ENCODE peak calls at places on chromosomes 5 and 9, in six cellular contexts. One of them, this sample, is unnamed.

GRCh38 chr5:128644863-128645262 is 106.8 kb upstream of the FBN2 start:
- DNase-seq in spleen: no peak
- DNase-seq in sigmoid colon: no peak
- DNase-seq in endothelial cell of umbilical vein: peak; percentile 86
- DNase-seq in breast epithelium: no peak
- DNase-seq in GM23338: no peak
- DNase-seq in this sample: no peak

GRCh38 chr5:1103505-1104326 is 8.1 kb downstream of the SLC12A7 start:
- DNase-seq in spleen: peak; percentile 86
- DNase-seq in sigmoid colon: peak; percentile 89
- DNase-seq in endothelial cell of umbilical vein: peak; percentile 38
- DNase-seq in breast epithelium: peak; percentile 35
- DNase-seq in GM23338: no peak
- DNase-seq in this sample: no peak

GRCh38 chr9:130382086-130382485 is 62.7 kb upstream of the ASS1 start:
- DNase-seq in spleen: no peak
- DNase-seq in sigmoid colon: no peak
- DNase-seq in endothelial cell of umbilical vein: no peak
- DNase-seq in breast epithelium: no peak
- DNase-seq in GM23338: peak; percentile 46
- DNase-seq in this sample: no peak

GRCh38 chr5:132471944-132472343 is 18.6 kb downstream of the IRF1 start:
- DNase-seq in spleen: peak; percentile 71
- DNase-seq in sigmoid colon: peak; percentile 57
- DNase-seq in endothelial cell of umbilical vein: no peak
- DNase-seq in breast epithelium: no peak
- DNase-seq in GM23338: no peak
- DNase-seq in this sample: no peak

GRCh38 chr9:114505187-114506081 is at the start of gene WHRN:
- DNase-seq in spleen: peak; percentile 97
- DNase-seq in sigmoid colon: peak; percentile 98
- DNase-seq in endothelial cell of umbilical vein: peak; percentile 83
- DNase-seq in breast epithelium: peak; percentile 92
- DNase-seq in GM23338: peak; percentile 98
- DNase-seq in this sample: peak; percentile 98

GRCh38 chr5:107744418-107745330 is 73.9 kb upstream of the EFNA5 start:
- DNase-seq in spleen: no peak
- DNase-seq in sigmoid colon: no peak
- DNase-seq in endothelial cell of umbilical vein: no peak
- DNase-seq in breast epithelium: no peak
- DNase-seq in GM23338: peak; percentile 10
- DNase-seq in this sample: no peak

GRCh38 chr9:95284667-95285066 is 32.8 kb downstream of the FANCC start:
- DNase-seq in spleen: no peak
- DNase-seq in sigmoid colon: no peak
- DNase-seq in endothelial cell of umbilical vein: no peak
- DNase-seq in breast epithelium: no peak
- DNase-seq in GM23338: no peak
- DNase-seq in this sample: no peak

GRCh38 chr9:82513976-82514735 is 525.6 kb downstream of the SPATA31D1 start:
- DNase-seq in spleen: no peak
- DNase-seq in sigmoid colon: no peak
- DNase-seq in endothelial cell of umbilical vein: no peak
- DNase-seq in breast epithelium: no peak
- DNase-seq in GM23338: no peak
- DNase-seq in this sample: no peak

GRCh38 chr5:4924581-4924980 is 215.5 kb upstream of the ADAMTS16 start:
- DNase-seq in spleen: no peak
- DNase-seq in sigmoid colon: no peak
- DNase-seq in endothelial cell of umbilical vein: no peak
- DNase-seq in breast epithelium: no peak
- DNase-seq in GM23338: no peak
- DNase-seq in this sample: peak; percentile 37

GRCh38 chr9:7212101-7212500 is 454.3 kb downstream of the KDM4C start:
- DNase-seq in spleen: no peak
- DNase-seq in sigmoid colon: no peak
- DNase-seq in endothelial cell of umbilical vein: no peak
- DNase-seq in breast epithelium: no peak
- DNase-seq in GM23338: no peak
- DNase-seq in this sample: no peak

GRCh38 chr5:69265931-69266330 is 31.2 kb downstream of the CDK7 start:
- DNase-seq in spleen: peak; percentile 73
- DNase-seq in sigmoid colon: no peak
- DNase-seq in endothelial cell of umbilical vein: no peak
- DNase-seq in breast epithelium: no peak
- DNase-seq in GM23338: peak; percentile 94
- DNase-seq in this sample: no peak

GRCh38 chr5:62720036-62720441 is 141.4 kb downstream of the LRRC70 start:
- DNase-seq in spleen: no peak
- DNase-seq in sigmoid colon: no peak
- DNase-seq in endothelial cell of umbilical vein: peak; percentile 25
- DNase-seq in breast epithelium: no peak
- DNase-seq in GM23338: peak; percentile 77
- DNase-seq in this sample: no peak

GRCh38 chr5:136521696-136522095 is 156.4 kb upstream of the TRPC7 start:
- DNase-seq in spleen: no peak
- DNase-seq in sigmoid colon: no peak
- DNase-seq in endothelial cell of umbilical vein: no peak
- DNase-seq in breast epithelium: no peak
- DNase-seq in GM23338: no peak
- DNase-seq in this sample: no peak
- TF ChIP-seq POLR2AphosphoS5 in spleen: no peak
- TF ChIP-seq POLR2AphosphoS5 in sigmoid colon: no peak
- TF ChIP-seq POLR2AphosphoS5 in endothelial cell of umbilical vein: no peak
- TF ChIP-seq POLR2AphosphoS5 in breast epithelium: no peak
- TF ChIP-seq POLR2AphosphoS5 in GM23338: no peak
- TF ChIP-seq POLR2AphosphoS5 in this sample: no peak

DNA sequence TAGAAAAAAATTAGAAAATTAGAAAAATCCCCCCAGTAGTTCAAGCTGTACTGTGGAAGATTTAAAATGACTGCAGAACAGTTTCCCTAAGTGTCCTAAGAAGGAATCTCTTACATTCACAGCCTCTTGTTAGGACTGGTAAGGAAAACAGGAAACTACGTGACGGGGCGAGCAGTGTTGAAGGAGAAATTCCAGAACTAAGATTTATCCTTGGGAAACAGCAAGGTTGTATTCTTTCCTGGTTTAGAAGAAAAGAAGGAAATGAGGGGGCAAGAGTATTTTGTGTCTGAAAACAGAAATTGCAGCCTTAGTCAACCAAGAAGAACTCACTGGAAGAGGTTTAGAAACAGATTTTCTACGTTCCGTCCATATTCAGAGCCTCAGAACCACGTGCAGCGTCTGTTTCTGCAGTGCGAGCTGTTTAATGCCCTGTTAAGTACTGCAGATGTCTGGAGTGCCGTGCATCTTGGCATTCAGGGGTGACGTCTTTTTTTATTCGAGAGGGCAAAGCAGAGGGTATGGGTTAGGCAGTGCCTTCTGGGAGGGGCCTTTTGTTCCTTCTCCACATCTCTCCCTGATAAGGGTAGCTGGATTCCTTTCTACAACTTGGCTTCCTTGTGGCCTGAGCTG is 75.2 kb downstream of the GOLPH3 start:
- DNase-seq in spleen: no peak
- DNase-seq in sigmoid colon: no peak
- DNase-seq in endothelial cell of umbilical vein: peak; percentile 97
- DNase-seq in breast epithelium: no peak
- DNase-seq in GM23338: no peak
- DNase-seq in this sample: peak; percentile 17
- TF ChIP-seq POLR2AphosphoS5 in spleen: no peak
- TF ChIP-seq POLR2AphosphoS5 in sigmoid colon: no peak
- TF ChIP-seq POLR2AphosphoS5 in endothelial cell of umbilical vein: peak; percentile 66
- TF ChIP-seq POLR2AphosphoS5 in breast epithelium: no peak
- TF ChIP-seq POLR2AphosphoS5 in GM23338: no peak
- TF ChIP-seq POLR2AphosphoS5 in this sample: no peak

GRCh38 chr9:78707080-78707479 is 410.2 kb downstream of the PSAT1 start:
- DNase-seq in spleen: no peak
- DNase-seq in sigmoid colon: no peak
- DNase-seq in endothelial cell of umbilical vein: no peak
- DNase-seq in breast epithelium: no peak
- DNase-seq in GM23338: no peak
- DNase-seq in this sample: no peak

GRCh38 chr9:78707481-78707977 is 410.6 kb downstream of the PSAT1 start:
- DNase-seq in spleen: no peak
- DNase-seq in sigmoid colon: no peak
- DNase-seq in endothelial cell of umbilical vein: no peak
- DNase-seq in breast epithelium: no peak
- DNase-seq in GM23338: no peak
- DNase-seq in this sample: no peak
- TF ChIP-seq POLR2AphosphoS5 in spleen: no peak
- TF ChIP-seq POLR2AphosphoS5 in sigmoid colon: no peak
- TF ChIP-seq POLR2AphosphoS5 in endothelial cell of umbilical vein: no peak
- TF ChIP-seq POLR2AphosphoS5 in breast epithelium: no peak
- TF ChIP-seq POLR2AphosphoS5 in GM23338: no peak
- TF ChIP-seq POLR2AphosphoS5 in this sample: no peak

GRCh38 chr5:119452373-119453044 is at the start of gene HSD17B4:
- DNase-seq in spleen: peak; percentile 97
- DNase-seq in sigmoid colon: peak; percentile 95
- DNase-seq in endothelial cell of umbilical vein: peak; percentile 88
- DNase-seq in breast epithelium: peak; percentile 83
- DNase-seq in GM23338: peak; percentile 97
- DNase-seq in this sample: peak; percentile 96
- TF ChIP-seq POLR2AphosphoS5 in spleen: peak; percentile 98
- TF ChIP-seq POLR2AphosphoS5 in sigmoid colon: peak; percentile 94
- TF ChIP-seq POLR2AphosphoS5 in endothelial cell of umbilical vein: no peak
- TF ChIP-seq POLR2AphosphoS5 in breast epithelium: peak; percentile 96
- TF ChIP-seq POLR2AphosphoS5 in GM23338: peak; percentile 96
- TF ChIP-seq POLR2AphosphoS5 in this sample: peak; percentile 79

GRCh38 chr9:37165644-37166043 is 45.3 kb downstream of the ZCCHC7 start:
- DNase-seq in spleen: no peak
- DNase-seq in sigmoid colon: no peak
- DNase-seq in endothelial cell of umbilical vein: no peak
- DNase-seq in breast epithelium: no peak
- DNase-seq in GM23338: no peak
- DNase-seq in this sample: no peak

GRCh38 chr9:37167456-37167855 is 47.1 kb downstream of the ZCCHC7 start:
- DNase-seq in spleen: no peak
- DNase-seq in sigmoid colon: no peak
- DNase-seq in endothelial cell of umbilical vein: peak; percentile 45
- DNase-seq in breast epithelium: no peak
- DNase-seq in GM23338: no peak
- DNase-seq in this sample: no peak

GRCh38 chr9:37157978-37158377 is 37.6 kb downstream of the ZCCHC7 start:
- DNase-seq in spleen: no peak
- DNase-seq in sigmoid colon: no peak
- DNase-seq in endothelial cell of umbilical vein: no peak
- DNase-seq in breast epithelium: no peak
- DNase-seq in GM23338: no peak
- DNase-seq in this sample: no peak

GRCh38 chr9:37163299-37163698 is 42.9 kb downstream of the ZCCHC7 start:
- DNase-seq in spleen: no peak
- DNase-seq in sigmoid colon: no peak
- DNase-seq in endothelial cell of umbilical vein: no peak
- DNase-seq in breast epithelium: no peak
- DNase-seq in GM23338: no peak
- DNase-seq in this sample: no peak
- TF ChIP-seq POLR2AphosphoS5 in spleen: no peak
- TF ChIP-seq POLR2AphosphoS5 in sigmoid colon: no peak
- TF ChIP-seq POLR2AphosphoS5 in endothelial cell of umbilical vein: no peak
- TF ChIP-seq POLR2AphosphoS5 in breast epithelium: no peak
- TF ChIP-seq POLR2AphosphoS5 in GM23338: no peak
- TF ChIP-seq POLR2AphosphoS5 in this sample: no peak

GRCh38 chr5:74669824-74670223 is 15.2 kb upstream of the HEXB start:
- DNase-seq in spleen: no peak
- DNase-seq in sigmoid colon: no peak
- DNase-seq in endothelial cell of umbilical vein: no peak
- DNase-seq in breast epithelium: no peak
- DNase-seq in GM23338: no peak
- DNase-seq in this sample: no peak
- TF ChIP-seq POLR2AphosphoS5 in spleen: no peak
- TF ChIP-seq POLR2AphosphoS5 in sigmoid colon: no peak
- TF ChIP-seq POLR2AphosphoS5 in endothelial cell of umbilical vein: no peak
- TF ChIP-seq POLR2AphosphoS5 in breast epithelium: no peak
- TF ChIP-seq POLR2AphosphoS5 in GM23338: no peak
- TF ChIP-seq POLR2AphosphoS5 in this sample: no peak